ENCODE peak calls at places on chromosomes 5 and 9, in five cellular contexts. H is K562, R is A549, V is HepG2, W is endothelial cell of umbilical vein. Z is an unnamed sample.

GRCh38 chr5:155587458-155587857 is 573.9 kb downstream of the KIF4B start:
- DNase-seq in H (no peak), R (no peak), V (no peak), W (no peak), Z (peak; percentile 20)

GRCh38 chr5:157269165-157269671 is 3.3 kb downstream of the CYFIP2 start:
- DNase-seq in H (no peak), R (no peak), V (no peak), W (no peak), Z (peak; percentile 29)

GRCh38 chr5:107389130-107389553 is 281.6 kb downstream of the EFNA5 start:
- DNase-seq in H (no peak), R (no peak), V (no peak), W (peak; percentile 92), Z (peak; percentile 80)

GRCh38 chr9:9970514-9970913 is 642.3 kb downstream of the PTPRD start:
- DNase-seq in H (no peak), R (no peak), V (no peak), W (no peak), Z (no peak)

GRCh38 chr9:85377751-85378289 is 363.9 kb downstream of the AGTPBP1 start:
- DNase-seq in H (no peak), R (no peak), V (no peak), W (no peak), Z (peak; percentile 2)

GRCh38 chr5:94072116-94072515 is 330.7 kb upstream of the POU5F2 start:
- DNase-seq in H (no peak), R (no peak), V (no peak), W (no peak), Z (peak; percentile 16)

GRCh38 chr9:13485068-13485596 is 205.6 kb upstream of the MPDZ start:
- DNase-seq in H (no peak), R (no peak), V (no peak), W (no peak), Z (no peak)

GRCh38 chr9:132136151-132136892 is 25.5 kb upstream of the NTNG2 start:
- DNase-seq in H (no peak), R (no peak), V (no peak), W (no peak), Z (no peak)

GRCh38 chr5:23367863-23368262 is 139.5 kb upstream of the PRDM9 start:
- DNase-seq in H (no peak), R (no peak), V (no peak), W (no peak), Z (no peak)

GRCh38 chr9:87684627-87685204 is 41.2 kb upstream of the CTSL start:
- DNase-seq in H (peak; percentile 59), R (peak; percentile 73), V (peak; percentile 19), W (peak; percentile 30), Z (peak; percentile 29)

GRCh38 chr5:78927657-78928282 is 57.3 kb downstream of the ARSB start:
- DNase-seq in H (no peak), R (peak; percentile 18), V (peak; percentile 62), W (peak; percentile 65), Z (no peak)

GRCh38 chr5:34826347-34826746 is 12.6 kb upstream of the TTC23L start:
- DNase-seq in H (no peak), R (no peak), V (no peak), W (no peak), Z (no peak)

GRCh38 chr9:13975628-13976250 is 338.2 kb downstream of the NFIB start:
- DNase-seq in H (no peak), R (no peak), V (no peak), W (peak; percentile 71), Z (no peak)

GRCh38 chr5:13957032-13957645 is 12.7 kb upstream of the DNAH5 start:
- DNase-seq in H (peak; percentile 52), R (peak; percentile 44), V (peak; percentile 54), W (peak; percentile 66), Z (peak; percentile 60)

GRCh38 chr5:175321927-175322532 is 122.0 kb downstream of the DRD1 start:
- DNase-seq in H (peak; percentile 59), R (peak; percentile 25), V (peak; percentile 28), W (no peak), Z (peak; percentile 42)

GRCh38 chr5:177540438-177540837 is 13.9 kb downstream of the FAM193B start:
- DNase-seq in H (no peak), R (no peak), V (no peak), W (no peak), Z (peak; percentile 55)

GRCh38 chr5:177430146-177430951 is 3.9 kb downstream of the GRK6 start:
- DNase-seq in H (no peak), R (no peak), V (no peak), W (no peak), Z (no peak)

GRCh38 chr5:150309101-150309897 is 6.6 kb upstream of the ARSI start:
- DNase-seq in H (no peak), R (no peak), V (no peak), W (no peak), Z (no peak)

GRCh38 chr5:78287169-78287568 is 7.3 kb downstream of the AP3B1 start:
- DNase-seq in H (no peak), R (no peak), V (no peak), W (no peak), Z (no peak)

GRCh38 chr9:116693233-116693731 is 6.2 kb downstream of the TRIM32 start:
- DNase-seq in H (no peak), R (no peak), V (no peak), W (peak; percentile 6), Z (no peak)

GRCh38 chr9:5186416-5187169 is 1.2 kb upstream of the INSL6 start:
- DNase-seq in H (peak; percentile 47), R (peak; percentile 65), V (peak; percentile 56), W (peak; percentile 69), Z (peak; percentile 76)

GRCh38 chr5:75049581-75050274 is 2.6 kb downstream of the GCNT4 start:
- DNase-seq in H (peak; percentile 74), R (peak; percentile 53), V (peak; percentile 69), W (peak; percentile 55), Z (peak; percentile 62)

GRCh38 chr9:115264333-115264732 is 146.4 kb upstream of the TNC start:
- DNase-seq in H (no peak), R (no peak), V (no peak), W (no peak), Z (no peak)

GRCh38 chr9:137522746-137523455 is 27.3 kb downstream of the PNPLA7 start:
- DNase-seq in H (no peak), R (no peak), V (no peak), W (no peak), Z (no peak)

GRCh38 chr9:108950168-108950567 is 16.0 kb downstream of the ABITRAM start:
- DNase-seq in H (no peak), R (no peak), V (no peak), W (peak; percentile 85), Z (no peak)

GRCh38 chr5:5080790-5081189 is 59.3 kb upstream of the ADAMTS16 start:
- DNase-seq in H (no peak), R (no peak), V (no peak), W (no peak), Z (no peak)
- TF ChIP-seq MYC in H (no peak), R (no peak), V (no peak), W (no peak), Z (no peak)

GRCh38 chr5:108521841-108522506 is 140.1 kb upstream of the FBXL17 start:
- DNase-seq in H (peak; percentile 73), R (peak; percentile 18), V (peak; percentile 53), W (peak; percentile 71), Z (peak; percentile 60)
- TF ChIP-seq MAX in H (no peak), R (no peak), V (no peak), W (no peak), Z (peak; percentile 40)

GRCh38 chr5:90056911-90057705 is 352.4 kb downstream of the CETN3 start:
- DNase-seq in H (no peak), R (no peak), V (no peak), W (no peak), Z (no peak)
- TF ChIP-seq MYC in H (no peak), R (no peak), V (no peak), W (no peak), Z (no peak)

GRCh38 chr5:73290242-73290641 is 117.2 kb downstream of the TMEM174 start:
- DNase-seq in H (no peak), R (no peak), V (no peak), W (no peak), Z (no peak)

GRCh38 chr5:73284196-73284795 is 111.3 kb downstream of the TMEM174 start:
- DNase-seq in H (no peak), R (no peak), V (no peak), W (no peak), Z (no peak)

GRCh38 chr5:73288803-73289720 is 116.1 kb downstream of the TMEM174 start:
- DNase-seq in H (no peak), R (no peak), V (no peak), W (no peak), Z (no peak)

GRCh38 chr5:73284985-73285384 is 112.0 kb downstream of the TMEM174 start:
- DNase-seq in H (no peak), R (no peak), V (no peak), W (no peak), Z (no peak)

GRCh38 chr5:73286891-73287290 is 113.9 kb downstream of the TMEM174 start:
- DNase-seq in H (no peak), R (no peak), V (no peak), W (peak; percentile 77), Z (no peak)
- TF ChIP-seq MAX in H (no peak), R (no peak), V (no peak), W (no peak), Z (no peak)

DNA sequence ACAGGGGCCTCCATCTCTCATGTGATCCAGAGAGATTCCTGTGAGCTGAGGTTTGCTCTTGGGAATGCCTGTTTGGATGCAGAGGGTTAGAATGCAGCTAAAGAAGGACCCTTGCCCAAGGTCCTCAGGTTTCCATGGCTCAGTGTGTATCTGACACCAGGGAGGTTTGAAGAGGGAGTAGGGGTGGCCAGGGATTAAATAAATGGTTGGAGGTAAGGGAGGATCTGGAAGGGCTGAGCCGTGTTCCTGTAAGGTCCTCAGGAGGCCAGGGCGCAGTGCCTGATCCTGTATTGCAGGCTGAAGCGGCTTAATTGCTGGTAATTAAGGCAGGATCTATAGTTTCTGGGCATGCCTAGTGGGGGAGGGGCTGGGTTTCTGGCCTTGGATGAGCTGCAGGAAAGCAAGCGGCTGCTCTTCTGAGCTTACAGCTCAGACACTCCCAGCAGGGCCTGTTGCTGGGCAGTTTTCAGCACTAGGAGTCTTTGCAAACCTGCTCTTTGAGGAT is 41.5 kb upstream of the MAP1B start:
- DNase-seq in H (no peak), R (peak; percentile 25), V (no peak), W (no peak), Z (no peak)
- TF ChIP-seq MYC in H (no peak), R (no peak), V (no peak), W (no peak), Z (no peak)

GRCh38 chr9:124000784-124001444 is 10.7 kb upstream of the LHX2 start:
- DNase-seq in H (no peak), R (no peak), V (no peak), W (no peak), Z (peak; percentile 4)
- TF ChIP-seq MAX in H (no peak), R (no peak), V (no peak), W (no peak), Z (no peak)

GRCh38 chr5:90134892-90135291 is 274.7 kb downstream of the CETN3 start:
- DNase-seq in H (peak; percentile 4), R (no peak), V (no peak), W (peak; percentile 90), Z (no peak)
- TF ChIP-seq MYC in H (no peak), R (no peak), V (no peak), W (no peak), Z (no peak)